ENCODE peak calls at places on chromosomes 12 and 14, in eight cellular contexts. A, D, C, G, P, E, Y and V are unnamed samples.

GRCh38 chr14:71592361-71592760 is 339.9 kb upstream of the RGS6 start:
- DNase-seq in A (no peak), D (no peak), C (no peak), G (no peak), P (no peak), E (no peak), Y (no peak), V (no peak)

GRCh38 chr12:81797100-81797499 is 38.0 kb upstream of the PPFIA2 start:
- DNase-seq in A (no peak), D (peak; percentile 52), C (no peak), G (no peak), P (no peak), E (no peak), Y (no peak), V (no peak)

GRCh38 chr12:54560374-54560858 is 11.0 kb downstream of the PDE1B start:
- DNase-seq in A (no peak), D (no peak), C (peak; percentile 87), G (peak; percentile 94), P (peak; percentile 78), E (peak; percentile 93), Y (no peak), V (no peak)

GRCh38 chr12:14059538-14059937 is 78.1 kb upstream of the GRIN2B start:
- DNase-seq in A (no peak), D (no peak), C (no peak), G (no peak), P (no peak), E (no peak), Y (no peak), V (no peak)

GRCh38 chr12:28242888-28243633 is 52.8 kb downstream of the CCDC91 start:
- DNase-seq in A (no peak), D (peak; percentile 70), C (no peak), G (no peak), P (no peak), E (no peak), Y (no peak), V (no peak)

GRCh38 chr14:104106471-104106991 is 21.0 kb downstream of the ASPG start:
- DNase-seq in A (no peak), D (no peak), C (no peak), G (no peak), P (no peak), E (no peak), Y (no peak), V (no peak)

GRCh38 chr12:51232642-51233041 is 6.0 kb upstream of the DAZAP2 start:
- DNase-seq in A (no peak), D (no peak), C (no peak), G (no peak), P (no peak), E (no peak), Y (no peak), V (no peak)

GRCh38 chr12:1797991-1798733 is 22.2 kb upstream of the LRTM2 start:
- DNase-seq in A (no peak), D (no peak), C (no peak), G (no peak), P (no peak), E (no peak), Y (no peak), V (no peak)

GRCh38 chr12:75935544-75936242 is 95.9 kb downstream of the PHLDA1 start:
- DNase-seq in A (no peak), D (no peak), C (no peak), G (no peak), P (no peak), E (no peak), Y (no peak), V (no peak)

GRCh38 chr14:87199371-87199770 is 793.6 kb downstream of the GALC start:
- DNase-seq in A (no peak), D (no peak), C (no peak), G (no peak), P (no peak), E (no peak), Y (no peak), V (no peak)

GRCh38 chr14:38207830-38208815 is at the start of gene SSTR1:
- DNase-seq in A (no peak), D (peak; percentile 64), C (no peak), G (no peak), P (no peak), E (peak; percentile 6), Y (no peak), V (no peak)

GRCh38 chr12:4438834-4439596 is 6.6 kb downstream of the FGF6 start:
- DNase-seq in A (no peak), D (no peak), C (no peak), G (no peak), P (no peak), E (no peak), Y (no peak), V (no peak)

GRCh38 chr14:100673085-100673806 is 53.4 kb upstream of the DLK1 start:
- DNase-seq in A (no peak), D (peak; percentile 53), C (no peak), G (no peak), P (no peak), E (no peak), Y (peak; percentile 97), V (no peak)

GRCh38 chr12:2664721-2665577 is 129.8 kb upstream of the FKBP4 start:
- DNase-seq in A (no peak), D (no peak), C (no peak), G (no peak), P (no peak), E (no peak), Y (no peak), V (no peak)

GRCh38 chr12:25384038-25384953 is 133.6 kb upstream of the KRAS start:
- DNase-seq in A (no peak), D (peak; percentile 7), C (no peak), G (no peak), P (no peak), E (no peak), Y (no peak), V (no peak)

GRCh38 chr12:108581311-108582227 is 16.3 kb downstream of the TMEM119 start:
- DNase-seq in A (no peak), D (no peak), C (no peak), G (no peak), P (no peak), E (no peak), Y (no peak), V (no peak)

GRCh38 chr12:111764120-111764821 is 2.5 kb upstream of the ALDH2 start:
- DNase-seq in A (no peak), D (no peak), C (no peak), G (no peak), P (no peak), E (no peak), Y (no peak), V (no peak)

GRCh38 chr12:54684636-54685630 is 36.8 kb upstream of the DCD start:
- DNase-seq in A (no peak), D (no peak), C (no peak), G (no peak), P (no peak), E (no peak), Y (peak; percentile 53), V (no peak)

GRCh38 chr12:107622005-107622404 is 63.6 kb upstream of the PWP1 start:
- DNase-seq in A (peak; percentile 44), D (peak; percentile 10), C (no peak), G (no peak), P (no peak), E (no peak), Y (peak; percentile 5), V (no peak)

GRCh38 chr14:22735096-22735495 is 31.4 kb upstream of the OXA1L start:
- DNase-seq in A (no peak), D (no peak), C (no peak), G (no peak), P (no peak), E (no peak), Y (no peak), V (no peak)

GRCh38 chr14:72433511-72433910 is 460.4 kb downstream of the DPF3 start:
- DNase-seq in A (no peak), D (no peak), C (no peak), G (no peak), P (no peak), E (no peak), Y (no peak), V (no peak)

GRCh38 chr12:117874842-117875434 is 93.9 kb downstream of the KSR2 start:
- DNase-seq in A (peak; percentile 19), D (peak; percentile 73), C (no peak), G (no peak), P (peak; percentile 53), E (peak; percentile 60), Y (peak; percentile 70), V (no peak)

GRCh38 chr12:54195736-54196347 is 7.1 kb upstream of the SMUG1 start:
- DNase-seq in A (peak; percentile 12), D (peak; percentile 49), C (no peak), G (no peak), P (no peak), E (no peak), Y (no peak), V (no peak)

GRCh38 chr12:55736780-55737580 is 5.9 kb upstream of the GDF11 start:
- DNase-seq in A (peak; percentile 55), D (peak; percentile 93), C (peak; percentile 10), G (no peak), P (peak; percentile 38), E (peak; percentile 72), Y (peak; percentile 65), V (no peak)

GRCh38 chr12:95836630-95837239 is 22.0 kb upstream of the SNRPF start:
- DNase-seq in A (no peak), D (peak; percentile 41), C (no peak), G (no peak), P (no peak), E (no peak), Y (no peak), V (no peak)

GRCh38 chr12:117063162-117063911 is 35.9 kb downstream of the TESC start:
- DNase-seq in A (no peak), D (no peak), C (no peak), G (peak; percentile 33), P (no peak), E (peak; percentile 37), Y (no peak), V (no peak)

GRCh38 chr12:51788876-51789275 is 59.6 kb downstream of the FIGNL2 start:
- DNase-seq in A (no peak), D (no peak), C (no peak), G (no peak), P (no peak), E (no peak), Y (no peak), V (peak; percentile 25)

GRCh38 chr12:6950944-6951540 is at the start of gene PTPN6:
- DNase-seq in A (no peak), D (no peak), C (peak; percentile 32), G (no peak), P (no peak), E (no peak), Y (no peak), V (no peak)

GRCh38 chr12:14185441-14186192 is 179.9 kb upstream of the ATF7IP start:
- DNase-seq in A (no peak), D (peak; percentile 81), C (no peak), G (peak; percentile 15), P (no peak), E (peak; percentile 7), Y (peak; percentile 88), V (no peak)

GRCh38 chr12:123996581-123996980 is 23.6 kb downstream of the ZNF664 start:
- DNase-seq in A (no peak), D (no peak), C (no peak), G (no peak), P (no peak), E (no peak), Y (no peak), V (no peak)

GRCh38 chr12:51948066-51948465 is 3.4 kb upstream of the ACVR1B start:
- DNase-seq in A (no peak), D (no peak), C (no peak), G (no peak), P (no peak), E (no peak), Y (no peak), V (no peak)

GRCh38 chr14:101395779-101396178 is 165.5 kb upstream of the DIO3 start:
- DNase-seq in A (no peak), D (no peak), C (no peak), G (no peak), P (no peak), E (no peak), Y (no peak), V (no peak)

GRCh38 chr14:28756896-28757570 is 9.6 kb upstream of the FOXG1 start:
- DNase-seq in A (no peak), D (peak; percentile 25), C (no peak), G (no peak), P (no peak), E (no peak), Y (no peak), V (no peak)

GRCh38 chr12:84919271-84919670 is 6.7 kb upstream of the SLC6A15 start:
- DNase-seq in A (peak; percentile 26), D (no peak), C (no peak), G (no peak), P (no peak), E (no peak), Y (no peak), V (no peak)